ENCODE peak calls at places on chromosome 2, in six cellular contexts. H is AG09319; O is occipital lobe; N is stimulated activated CD4-positive, alpha-beta T cell treated with anti-CD3 and anti-CD28 coated beads, TNF-alpha, amount 100 ng/mL, for 1 hour; Z is posterior cingulate gyrus; V is AG09309. M is an unnamed sample.

GRCh38 chr2:146666336-146666735 is 1178.5 kb upstream of the ACVR2A start:
- DNase-seq in H (no peak), O (no peak), N (no peak), Z (no peak), V (no peak), M (no peak)

GRCh38 chr2:204645018-204645775 is 99.9 kb downstream of the PARD3B start:
- DNase-seq in H (no peak), O (no peak), N (no peak), Z (no peak), V (no peak), M (no peak)

GRCh38 chr2:36615214-36615613 is 17.2 kb upstream of the FEZ2 start:
- DNase-seq in H (no peak), O (no peak), N (no peak), Z (no peak), V (no peak), M (no peak)

GRCh38 chr2:20675701-20676352 is 8.9 kb downstream of the GDF7 start:
- DNase-seq in H (no peak), O (no peak), N (no peak), Z (no peak), V (no peak), M (no peak)

GRCh38 chr2:147025611-147026010 is 819.2 kb upstream of the ACVR2A start:
- DNase-seq in H (peak; percentile 84), O (no peak), N (no peak), Z (no peak), V (peak; percentile 20), M (no peak)

GRCh38 chr2:96890726-96891385 is 21.0 kb upstream of the SEMA4C start:
- DNase-seq in H (no peak), O (no peak), N (no peak), Z (no peak), V (no peak), M (no peak)

GRCh38 chr2:240840435-240841060 is 20.5 kb upstream of the KIF1A start:
- DNase-seq in H (no peak), O (peak; percentile 56), N (no peak), Z (peak; percentile 73), V (no peak), M (no peak)

GRCh38 chr2:181828122-181828705 is 63.3 kb upstream of the ITPRID2 start:
- DNase-seq in H (no peak), O (no peak), N (no peak), Z (no peak), V (no peak), M (no peak)

GRCh38 chr2:16774091-16774490 is 108.5 kb upstream of the CYRIA start:
- DNase-seq in H (no peak), O (no peak), N (no peak), Z (no peak), V (no peak), M (no peak)

GRCh38 chr2:178194600-178195389 is 483 bp downstream of the OSBPL6 start:
- DNase-seq in H (no peak), O (peak; percentile 76), N (no peak), Z (peak; percentile 57), V (no peak), M (no peak)

GRCh38 chr2:142915502-142915901 is 38.0 kb downstream of the KYNU start:
- DNase-seq in H (no peak), O (no peak), N (no peak), Z (no peak), V (no peak), M (no peak)

GRCh38 chr2:236738030-236738429 is 168.4 kb downstream of the ACKR3 start:
- DNase-seq in H (no peak), O (no peak), N (no peak), Z (no peak), V (no peak), M (no peak)

GRCh38 chr2:165462433-165462832 is 7.1 kb upstream of the CSRNP3 start:
- DNase-seq in H (no peak), O (no peak), N (no peak), Z (no peak), V (no peak), M (no peak)

GRCh38 chr2:202494300-202494699 is 118.2 kb downstream of the BMPR2 start:
- DNase-seq in H (peak; percentile 31), O (peak; percentile 35), N (no peak), Z (peak; percentile 54), V (no peak), M (no peak)

GRCh38 chr2:18630541-18630940 is 41.2 kb upstream of the NT5C1B start:
- DNase-seq in H (no peak), O (no peak), N (no peak), Z (no peak), V (no peak), M (no peak)

GRCh38 chr2:60821133-60821469 is 60.3 kb upstream of the REL start:
- DNase-seq in H (no peak), O (no peak), N (no peak), Z (no peak), V (no peak), M (no peak)

M was measured in omental fat pad.